ENCODE peak calls at places on chromosomes 1 and 21, in five cellular contexts. Z is HL-60, Y is astrocyte of the cerebellum, Q is A673, G is breast epithelium. M is an unnamed sample.

GRCh38 chr21:46385846-46386725 is 62.1 kb downstream of the PCNT start:
- DNase-seq in Y (no peak), Z (no peak), Q (no peak), G (no peak), M (no peak)

GRCh38 chr1:185441608-185442007 is 124.6 kb upstream of the IVNS1ABP start:
- DNase-seq in Q (peak), Y (peak), G (no peak), Z (no peak), M (no peak)

GRCh38 chr1:63112155-63112914 is 210.0 kb upstream of the FOXD3 start:
- DNase-seq in Q (peak), Z (no peak), G (no peak), Y (peak), M (no peak)

GRCh38 chr21:35265170-35265877 is 216.2 kb upstream of the RUNX1 start:
- DNase-seq in Q (no peak), Y (peak), Z (no peak), G (no peak), M (no peak)

GRCh38 chr1:113479713-113480676 is 89.7 kb downstream of the MAGI3 start:
- DNase-seq in G (no peak), Q (no peak), Y (no peak), Z (no peak), M (peak)

GRCh38 chr1:113677250-113678158 is 81.8 kb downstream of the PHTF1 start:
- DNase-seq in Y (peak), G (no peak), Q (peak), Z (no peak), M (no peak)

GRCh38 chr1:902023-902422 is 21.7 kb upstream of the SAMD11 start:
- DNase-seq in Y (no peak), G (no peak), Z (no peak), Q (no peak), M (peak)

GRCh38 chr1:186715887-186716809 is 35.9 kb upstream of the PTGS2 start:
- DNase-seq in Q (peak), G (no peak), Y (no peak), Z (no peak), M (no peak)

GRCh38 chr1:171251741-171252300 is 3.5 kb downstream of the FMO1 start:
- DNase-seq in Z (no peak), Y (no peak), G (no peak), Q (peak), M (peak)

GRCh38 chr1:172809751-172810150 is 150.8 kb downstream of the FASLG start:
- DNase-seq in Z (no peak), Q (no peak), G (no peak), Y (no peak), M (no peak)

GRCh38 chr1:77533660-77534295 is 148.7 kb downstream of the ZZZ3 start:
- DNase-seq in Y (peak), Z (peak), G (peak), Q (peak), M (no peak)

GRCh38 chr1:36715797-36716196 is 233.1 kb upstream of the CSF3R start:
- DNase-seq in Q (no peak), Y (no peak), G (no peak), Z (no peak), M (no peak)

GRCh38 chr1:59557549-59557885 is 257.2 kb upstream of the HOOK1 start:
- DNase-seq in Q (no peak), Y (no peak), Z (no peak), G (no peak), M (no peak)

GRCh38 chr1:21126324-21126723 is 50.4 kb downstream of the EIF4G3 start:
- DNase-seq in Q (no peak), Z (no peak), G (no peak), Y (no peak), M (no peak)

GRCh38 chr1:98323396-98323795 is 338.1 kb upstream of the SNX7 start:
- DNase-seq in Y (no peak), Q (peak), G (no peak), Z (peak), M (no peak)

GRCh38 chr1:31904339-31905092 is 33.7 kb downstream of the PTP4A2 start:
- DNase-seq in Y (no peak), G (no peak), Z (peak), Q (no peak), M (no peak)

GRCh38 chr1:186722711-186723309 is 42.6 kb upstream of the PTGS2 start:
- DNase-seq in Q (peak), G (no peak), Y (peak), Z (peak), M (no peak)

GRCh38 chr21:39863111-39863510 is 4.1 kb upstream of the PCP4 start:
- DNase-seq in Q (no peak), G (no peak), Z (no peak), Y (peak), M (no peak)

GRCh38 chr1:46181343-46182260 is 5.3 kb upstream of the P3R3URF start:
- DNase-seq in Q (peak), Z (no peak), Y (peak), G (no peak), M (no peak)

DNA sequence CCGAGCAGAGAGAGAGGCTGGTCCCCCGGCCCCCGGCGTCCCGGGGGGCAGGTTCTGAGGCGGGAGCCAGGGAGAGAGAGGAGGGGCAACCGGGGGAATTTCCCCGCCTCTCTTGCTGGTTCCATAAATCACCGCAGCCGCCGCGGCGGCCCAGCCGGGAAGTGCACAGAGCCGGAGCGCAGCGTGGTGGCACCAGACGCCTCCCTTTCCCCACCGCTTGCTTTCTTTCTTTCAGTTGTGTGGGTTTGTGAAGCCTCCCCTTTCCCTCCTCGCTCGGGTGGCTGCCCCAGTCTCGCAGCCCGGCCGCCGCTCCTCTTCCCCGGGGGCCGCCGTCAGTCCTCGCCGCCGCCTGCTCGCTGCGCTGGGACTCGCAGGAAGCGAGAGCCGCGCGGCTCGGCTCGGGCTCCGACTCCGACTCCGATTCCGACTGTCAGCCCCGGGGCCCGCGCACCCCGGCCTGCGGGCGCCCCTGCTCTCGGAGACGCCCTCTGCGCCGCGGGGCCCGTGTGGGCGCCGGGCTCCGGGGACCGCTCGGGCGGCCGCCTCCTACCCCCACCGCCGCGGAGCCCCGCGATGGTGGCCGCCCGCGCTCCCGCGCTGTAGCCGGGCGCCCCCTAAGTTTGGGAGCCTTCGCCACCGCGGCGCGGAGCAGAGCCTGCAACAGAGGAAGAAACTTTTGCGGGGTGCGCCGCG is at the start of gene CACHD1:
- DNase-seq in Y (peak), G (peak), Z (peak), Q (peak), M (peak)
- H3K4me3 ChIP-seq in Y (peak), G (peak), Z (peak), Q (peak), M (peak)

DNA sequence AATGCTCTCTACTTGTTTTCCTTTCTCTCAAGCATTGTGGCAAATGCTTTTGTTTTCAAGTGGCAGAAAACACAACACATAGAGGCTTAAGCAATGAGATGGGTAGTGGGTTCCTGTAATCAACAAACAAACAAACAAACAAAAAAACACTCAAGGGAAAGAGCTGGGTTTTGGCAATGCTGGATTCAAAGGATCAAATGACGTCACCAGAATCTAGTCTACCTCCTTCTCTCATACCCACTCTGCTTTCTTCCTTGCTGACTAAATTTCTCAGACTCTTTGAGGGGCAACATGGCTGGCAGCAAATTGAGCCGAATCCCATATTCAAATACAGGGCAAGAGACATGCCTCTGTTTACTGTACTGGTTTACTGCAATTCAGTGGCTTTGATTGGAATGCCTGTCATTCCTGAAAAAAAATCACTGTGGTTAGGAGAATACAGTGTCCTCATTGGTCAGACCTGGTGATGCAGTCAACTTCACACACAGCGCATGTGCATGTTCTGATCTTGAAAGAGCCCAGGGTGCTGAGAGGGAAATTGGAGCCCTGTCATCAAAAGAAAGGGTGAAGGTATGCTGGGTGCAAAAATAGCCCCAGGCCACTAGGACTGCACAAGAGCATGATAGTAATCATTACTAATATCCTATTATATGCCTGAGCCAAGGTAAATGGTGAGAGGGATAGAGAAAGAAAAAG is 356.2 kb downstream of the KCTD3 start:
- DNase-seq in Q (no peak), Z (no peak), G (no peak), Y (peak), M (no peak)
- TF ChIP-seq CTCF in Q (no peak), Z (no peak), G (no peak), Y (no peak), M (no peak)

DNA sequence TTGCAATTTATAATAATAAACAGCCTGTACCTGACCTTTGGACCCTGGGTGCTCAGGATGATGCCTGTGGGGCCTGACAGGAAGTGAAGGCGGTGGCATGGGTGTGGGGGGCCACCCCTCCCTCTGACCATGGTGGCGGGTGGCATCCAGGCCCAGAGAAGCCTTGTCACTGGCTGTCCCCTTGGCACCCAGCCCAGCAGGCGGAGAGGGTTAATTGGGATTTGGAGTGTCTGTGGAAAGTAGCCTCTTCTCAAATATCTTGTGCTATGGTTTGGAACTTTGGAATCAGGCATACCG is 20.5 kb downstream of the SOX13 start:
- DNase-seq in Z (no peak), G (no peak), Q (no peak), Y (no peak), M (no peak)
- H3K4me3 ChIP-seq in Z (no peak), G (no peak), Q (no peak), Y (no peak), M (no peak)

GRCh38 chr1:218643281-218643680 is 298.1 kb downstream of the TGFB2 start:
- DNase-seq in Z (no peak), Q (no peak), G (no peak), Y (no peak), M (no peak)

GRCh38 chr1:218646288-218646687 is 301.2 kb downstream of the TGFB2 start:
- DNase-seq in Z (no peak), Y (no peak), Q (no peak), G (no peak), M (no peak)

GRCh38 chr1:218640213-218640612 is 295.1 kb downstream of the TGFB2 start:
- DNase-seq in Y (no peak), Q (no peak), Z (no peak), G (no peak), M (no peak)

GRCh38 chr1:218642033-218642954 is 297.2 kb downstream of the TGFB2 start:
- DNase-seq in G (no peak), Y (no peak), Q (no peak), Z (peak), M (no peak)

DNA sequence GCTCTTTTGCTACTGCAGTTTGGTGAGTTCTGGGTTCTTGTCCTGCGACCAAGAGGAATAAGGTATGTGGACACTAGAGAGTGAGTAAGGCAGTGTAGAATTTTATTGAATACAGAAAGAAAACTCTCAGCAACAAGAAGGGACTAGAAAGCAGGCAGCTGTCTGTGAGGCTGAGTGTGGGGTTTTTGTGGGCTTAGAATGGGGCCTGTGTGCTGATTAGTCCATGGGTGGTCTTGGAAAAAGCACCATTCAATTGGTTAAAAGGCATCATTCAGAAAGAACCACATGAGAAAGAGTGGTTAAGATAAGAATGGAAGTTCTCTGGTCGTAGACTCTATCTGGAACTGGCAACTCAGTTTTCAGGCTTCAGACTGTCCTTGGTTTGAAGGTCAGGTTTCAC is 298.8 kb downstream of the TGFB2 start:
- DNase-seq in Q (no peak), Y (no peak), Z (no peak), G (no peak), M (no peak)
- TF ChIP-seq CTCF in Q (no peak), Y (no peak), Z (no peak), G (no peak), M (no peak)

GRCh38 chr1:14365226-14365994 is 233.1 kb upstream of the KAZN start:
- DNase-seq in Y (no peak), Z (no peak), G (no peak), Q (no peak), M (no peak)
- H3K4me3 ChIP-seq in Y (no peak), Z (no peak), G (no peak), Q (no peak), M (no peak)

DNA sequence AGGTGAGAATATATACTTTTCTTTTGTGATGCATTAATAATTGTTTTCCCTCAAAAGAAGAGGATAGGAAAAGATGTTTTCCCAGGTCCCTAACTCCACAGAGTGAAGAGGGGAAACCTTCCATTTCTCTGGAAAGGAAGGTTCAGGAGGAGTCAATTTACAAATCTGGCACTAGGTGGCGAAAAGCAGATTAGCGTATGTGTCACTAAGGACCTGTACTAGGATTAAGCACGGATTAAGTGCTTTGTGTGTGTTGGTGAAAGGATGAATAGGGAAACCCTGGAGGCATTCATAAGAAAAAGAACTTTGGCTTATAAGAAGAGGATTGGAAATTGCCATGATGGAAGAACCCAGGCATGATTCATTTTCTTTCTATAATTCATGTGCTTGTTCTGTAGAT is 410.1 kb upstream of the PLXNA2 start:
- DNase-seq in Z (peak), Q (peak), G (no peak), Y (peak), M (no peak)
- TF ChIP-seq CTCF in Z (peak), Q (peak), G (no peak), Y (peak), M (no peak)

GRCh38 chr1:72280131-72280530 is 2.2 kb downstream of the NEGR1 start:
- DNase-seq in Y (no peak), Z (no peak), G (no peak), Q (no peak), M (no peak)
- H3K4me3 ChIP-seq in Y (no peak), Z (no peak), G (no peak), Q (no peak), M (no peak)

GRCh38 chr21:36992671-36993070 is 13.8 kb upstream of the RIPPLY3 start:
- DNase-seq in Z (no peak), Q (no peak), Y (no peak), G (no peak), M (no peak)

GRCh38 chr21:36988536-36988935 is 18.0 kb upstream of the RIPPLY3 start:
- DNase-seq in Z (no peak), Y (no peak), Q (no peak), G (no peak), M (no peak)

GRCh38 chr21:36987845-36988244 is 18.7 kb upstream of the RIPPLY3 start:
- DNase-seq in G (no peak), Q (no peak), Z (no peak), Y (no peak), M (no peak)

GRCh38 chr21:36990508-36991205 is 15.8 kb upstream of the RIPPLY3 start:
- DNase-seq in G (no peak), Z (no peak), Y (no peak), Q (no peak), M (no peak)

GRCh38 chr21:36989699-36990507 is 16.6 kb upstream of the RIPPLY3 start:
- DNase-seq in Y (peak), Z (peak), Q (peak), G (peak), M (peak)
- TF ChIP-seq CTCF in Y (peak), Z (peak), Q (peak), G (peak), M (peak)